ENCODE peak calls at places on chromosomes 3 and 15, in four cellular contexts. One of them, this sample, is unnamed.

GRCh38 chr15:75725719-75726607 is 13.3 kb upstream of the CSPG4 start:
- DNase-seq in Caco-2: no peak
- DNase-seq in dorsolateral prefrontal cortex: peak
- DNase-seq in heart right ventricle: no peak
- DNase-seq in this sample: no peak

GRCh38 chr15:81809543-81809942 is 236.3 kb downstream of the MEX3B start:
- DNase-seq in Caco-2: peak
- DNase-seq in dorsolateral prefrontal cortex: no peak
- DNase-seq in heart right ventricle: peak
- DNase-seq in this sample: no peak

GRCh38 chr3:43629254-43629653 is 7.4 kb upstream of the ANO10 start:
- DNase-seq in Caco-2: no peak
- DNase-seq in dorsolateral prefrontal cortex: no peak
- DNase-seq in heart right ventricle: no peak
- DNase-seq in this sample: no peak

GRCh38 chr3:40187945-40188344 is 121.6 kb upstream of the EIF1B start:
- DNase-seq in Caco-2: no peak
- DNase-seq in dorsolateral prefrontal cortex: no peak
- DNase-seq in heart right ventricle: no peak
- DNase-seq in this sample: no peak

GRCh38 chr3:57079221-57079831 is 18.9 kb downstream of the SPATA12 start:
- DNase-seq in Caco-2: peak
- DNase-seq in dorsolateral prefrontal cortex: no peak
- DNase-seq in heart right ventricle: peak
- DNase-seq in this sample: peak

GRCh38 chr3:99066863-99067262 is 165.4 kb upstream of the DCBLD2 start:
- DNase-seq in Caco-2: no peak
- DNase-seq in dorsolateral prefrontal cortex: no peak
- DNase-seq in heart right ventricle: no peak
- DNase-seq in this sample: no peak

GRCh38 chr15:93200448-93201226 is 111.6 kb upstream of the RGMA start:
- DNase-seq in Caco-2: peak
- DNase-seq in dorsolateral prefrontal cortex: no peak
- DNase-seq in heart right ventricle: no peak
- DNase-seq in this sample: no peak

GRCh38 chr3:160340351-160340750 is 58.7 kb downstream of the IFT80 start:
- DNase-seq in Caco-2: no peak
- DNase-seq in dorsolateral prefrontal cortex: no peak
- DNase-seq in heart right ventricle: no peak
- DNase-seq in this sample: no peak

GRCh38 chr3:11300970-11301369 is 28.8 kb downstream of the ATG7 start:
- DNase-seq in Caco-2: no peak
- DNase-seq in dorsolateral prefrontal cortex: no peak
- DNase-seq in heart right ventricle: no peak
- DNase-seq in this sample: no peak

GRCh38 chr3:30511524-30512278 is 94.7 kb upstream of the TGFBR2 start:
- DNase-seq in Caco-2: peak
- DNase-seq in dorsolateral prefrontal cortex: no peak
- DNase-seq in heart right ventricle: no peak
- DNase-seq in this sample: no peak

GRCh38 chr3:111690242-111690641 is 95.1 kb upstream of the ZBED2 start:
- DNase-seq in Caco-2: no peak
- DNase-seq in dorsolateral prefrontal cortex: no peak
- DNase-seq in heart right ventricle: no peak
- DNase-seq in this sample: no peak

GRCh38 chr3:197393711-197394110 is 95.3 kb upstream of the DLG1 start:
- DNase-seq in Caco-2: no peak
- DNase-seq in dorsolateral prefrontal cortex: no peak
- DNase-seq in heart right ventricle: no peak
- DNase-seq in this sample: no peak

GRCh38 chr3:35322070-35322469 is 317.3 kb upstream of the ARPP21 start:
- DNase-seq in Caco-2: no peak
- DNase-seq in dorsolateral prefrontal cortex: no peak
- DNase-seq in heart right ventricle: no peak
- DNase-seq in this sample: no peak

GRCh38 chr3:30980993-30981392 is 86.5 kb upstream of the GADL1 start:
- DNase-seq in Caco-2: no peak
- DNase-seq in dorsolateral prefrontal cortex: no peak
- DNase-seq in heart right ventricle: no peak
- DNase-seq in this sample: no peak

GRCh38 chr3:134371542-134372324 is 2.5 kb downstream of the AMOTL2 start:
- DNase-seq in Caco-2: peak
- DNase-seq in dorsolateral prefrontal cortex: no peak
- DNase-seq in heart right ventricle: no peak
- DNase-seq in this sample: no peak
- TF ChIP-seq CTCF in Caco-2: no peak
- TF ChIP-seq CTCF in dorsolateral prefrontal cortex: no peak
- TF ChIP-seq CTCF in heart right ventricle: peak
- TF ChIP-seq CTCF in this sample: no peak

GRCh38 chr3:126703512-126704493 is at the start of gene CHCHD6:
- DNase-seq in Caco-2: peak
- DNase-seq in dorsolateral prefrontal cortex: peak
- DNase-seq in heart right ventricle: peak
- DNase-seq in this sample: peak
- TF ChIP-seq CTCF in Caco-2: peak
- TF ChIP-seq CTCF in dorsolateral prefrontal cortex: no peak
- TF ChIP-seq CTCF in heart right ventricle: peak
- TF ChIP-seq CTCF in this sample: peak

DNA sequence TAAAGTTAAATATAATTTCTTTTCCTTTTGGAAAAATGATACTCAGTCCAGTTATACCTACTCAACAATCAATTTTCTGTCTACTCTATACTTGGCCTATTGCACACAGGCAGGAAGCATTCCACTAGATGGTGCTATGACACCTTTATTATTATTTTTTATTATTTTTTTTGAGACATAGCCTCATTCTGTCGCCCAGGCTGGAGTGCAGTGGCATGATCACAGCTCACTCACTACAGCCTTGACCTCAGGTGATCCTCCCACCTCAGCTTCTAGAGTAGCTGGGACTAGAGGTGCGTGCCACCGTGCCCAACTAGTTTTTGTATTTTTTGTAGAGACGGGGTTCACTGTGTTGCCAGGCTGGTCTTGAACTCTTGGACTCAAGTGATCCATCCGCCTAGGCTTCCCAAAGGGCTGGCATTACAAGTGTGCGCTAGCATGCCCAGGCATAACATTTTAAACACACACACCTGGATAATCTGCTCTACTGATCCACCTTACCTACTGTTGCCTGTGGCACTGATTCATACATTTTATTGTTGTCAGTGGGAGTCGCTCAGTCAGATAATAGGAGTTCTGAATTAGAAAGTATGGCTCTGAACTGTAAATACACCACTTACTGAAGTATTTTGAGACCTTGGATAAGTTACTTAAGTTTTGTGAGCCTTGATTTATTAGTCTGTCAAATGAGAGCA is 56.2 kb downstream of the EIF3J start:
- DNase-seq in Caco-2: no peak
- DNase-seq in dorsolateral prefrontal cortex: no peak
- DNase-seq in heart right ventricle: no peak
- DNase-seq in this sample: no peak
- TF ChIP-seq CTCF in Caco-2: no peak
- TF ChIP-seq CTCF in dorsolateral prefrontal cortex: no peak
- TF ChIP-seq CTCF in heart right ventricle: peak
- TF ChIP-seq CTCF in this sample: peak

DNA sequence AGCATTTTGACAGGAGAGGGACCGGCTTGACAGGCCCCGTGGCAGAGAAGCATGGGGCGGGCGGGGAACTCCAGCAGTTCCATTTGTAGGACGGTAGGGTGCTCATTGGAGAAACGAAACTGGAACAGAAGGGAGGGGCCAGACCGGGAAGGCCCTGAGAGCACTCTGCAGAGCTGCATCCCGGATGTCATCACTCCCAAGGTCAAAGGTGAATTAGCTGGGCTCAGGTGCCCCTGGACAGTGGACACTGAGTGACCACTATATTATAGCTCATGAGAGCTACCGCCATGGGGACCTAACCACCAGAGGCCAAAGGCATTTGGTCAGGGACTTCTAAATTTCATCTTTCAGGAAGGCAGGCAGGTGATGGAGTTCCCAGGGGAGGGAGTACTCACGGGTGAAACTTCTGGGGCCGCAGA is 7.3 kb downstream of the CSRNP1 start:
- DNase-seq in Caco-2: no peak
- DNase-seq in dorsolateral prefrontal cortex: no peak
- DNase-seq in heart right ventricle: peak
- DNase-seq in this sample: no peak
- TF ChIP-seq CTCF in Caco-2: no peak
- TF ChIP-seq CTCF in dorsolateral prefrontal cortex: peak
- TF ChIP-seq CTCF in heart right ventricle: peak
- TF ChIP-seq CTCF in this sample: no peak

GRCh38 chr3:134630506-134630905 is 20.3 kb downstream of the KY start:
- DNase-seq in Caco-2: peak
- DNase-seq in dorsolateral prefrontal cortex: no peak
- DNase-seq in heart right ventricle: no peak
- DNase-seq in this sample: peak
- TF ChIP-seq CTCF in Caco-2: peak
- TF ChIP-seq CTCF in dorsolateral prefrontal cortex: no peak
- TF ChIP-seq CTCF in heart right ventricle: no peak
- TF ChIP-seq CTCF in this sample: peak

GRCh38 chr3:182947892-182948291 is 32.4 kb downstream of the DCUN1D1 start:
- DNase-seq in Caco-2: peak
- DNase-seq in dorsolateral prefrontal cortex: no peak
- DNase-seq in heart right ventricle: no peak
- DNase-seq in this sample: no peak
- TF ChIP-seq CTCF in Caco-2: peak
- TF ChIP-seq CTCF in dorsolateral prefrontal cortex: no peak
- TF ChIP-seq CTCF in heart right ventricle: no peak
- TF ChIP-seq CTCF in this sample: no peak

GRCh38 chr15:99446565-99447496 is 119.0 kb upstream of the MEF2A start:
- DNase-seq in Caco-2: no peak
- DNase-seq in dorsolateral prefrontal cortex: no peak
- DNase-seq in heart right ventricle: peak
- DNase-seq in this sample: no peak

GRCh38 chr15:99447497-99448371 is 118.0 kb upstream of the MEF2A start:
- DNase-seq in Caco-2: no peak
- DNase-seq in dorsolateral prefrontal cortex: no peak
- DNase-seq in heart right ventricle: peak
- DNase-seq in this sample: no peak

GRCh38 chr15:99443768-99444446 is 121.9 kb upstream of the MEF2A start:
- DNase-seq in Caco-2: no peak
- DNase-seq in dorsolateral prefrontal cortex: peak
- DNase-seq in heart right ventricle: peak
- DNase-seq in this sample: no peak

GRCh38 chr15:99443056-99443756 is 122.6 kb upstream of the MEF2A start:
- DNase-seq in Caco-2: no peak
- DNase-seq in dorsolateral prefrontal cortex: peak
- DNase-seq in heart right ventricle: no peak
- DNase-seq in this sample: no peak

GRCh38 chr15:99445272-99445850 is 120.4 kb upstream of the MEF2A start:
- DNase-seq in Caco-2: no peak
- DNase-seq in dorsolateral prefrontal cortex: no peak
- DNase-seq in heart right ventricle: no peak
- DNase-seq in this sample: no peak
- TF ChIP-seq CTCF in Caco-2: no peak
- TF ChIP-seq CTCF in dorsolateral prefrontal cortex: no peak
- TF ChIP-seq CTCF in heart right ventricle: no peak
- TF ChIP-seq CTCF in this sample: no peak

DNA sequence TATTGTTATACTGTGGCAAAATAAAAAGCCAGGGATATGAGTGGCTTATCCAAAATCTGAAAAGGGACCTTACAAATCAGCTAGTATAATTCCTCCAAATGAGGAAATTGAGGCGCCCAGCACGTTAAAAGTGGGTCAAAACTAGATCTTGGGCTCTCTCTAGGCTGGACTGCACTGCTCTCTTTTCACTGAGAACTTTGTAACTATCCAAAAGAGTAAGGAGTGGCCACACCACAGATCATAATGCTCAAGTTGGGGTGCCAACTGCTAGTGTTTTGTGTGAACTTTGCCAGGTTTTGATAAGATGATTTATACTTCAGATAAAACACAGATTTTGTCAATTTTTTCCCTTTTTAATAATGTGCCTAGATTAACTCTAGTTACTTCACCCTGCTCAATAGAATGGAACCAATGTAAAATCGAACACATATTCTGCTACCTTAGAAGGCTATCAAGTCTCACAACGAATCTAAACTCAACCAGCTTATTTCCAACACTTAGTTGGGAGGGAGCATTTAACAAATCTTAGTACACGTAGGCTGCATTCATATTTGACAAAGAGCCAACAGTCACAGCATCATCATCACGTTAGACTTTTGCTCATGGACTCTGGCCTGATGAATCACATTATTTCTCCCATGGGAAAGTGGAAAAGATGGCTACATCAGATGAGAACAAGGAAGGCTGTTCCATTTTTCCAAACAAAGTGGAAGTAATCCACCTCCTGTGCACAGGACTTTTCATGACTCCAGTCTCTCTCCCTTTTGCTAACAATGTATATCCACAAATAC is 64.4 kb downstream of the ABI3BP start:
- DNase-seq in Caco-2: no peak
- DNase-seq in dorsolateral prefrontal cortex: no peak
- DNase-seq in heart right ventricle: peak
- DNase-seq in this sample: no peak
- TF ChIP-seq CTCF in Caco-2: no peak
- TF ChIP-seq CTCF in dorsolateral prefrontal cortex: no peak
- TF ChIP-seq CTCF in heart right ventricle: no peak
- TF ChIP-seq CTCF in this sample: no peak

GRCh38 chr3:54038391-54038790 is 84.0 kb upstream of the CACNA2D3 start:
- DNase-seq in Caco-2: no peak
- DNase-seq in dorsolateral prefrontal cortex: no peak
- DNase-seq in heart right ventricle: no peak
- DNase-seq in this sample: no peak

GRCh38 chr3:54028372-54028771 is 94.0 kb upstream of the CACNA2D3 start:
- DNase-seq in Caco-2: no peak
- DNase-seq in dorsolateral prefrontal cortex: no peak
- DNase-seq in heart right ventricle: no peak
- DNase-seq in this sample: no peak

GRCh38 chr3:54034971-54035370 is 87.4 kb upstream of the CACNA2D3 start:
- DNase-seq in Caco-2: no peak
- DNase-seq in dorsolateral prefrontal cortex: peak
- DNase-seq in heart right ventricle: no peak
- DNase-seq in this sample: no peak

GRCh38 chr3:54033761-54034160 is 88.6 kb upstream of the CACNA2D3 start:
- DNase-seq in Caco-2: no peak
- DNase-seq in dorsolateral prefrontal cortex: peak
- DNase-seq in heart right ventricle: peak
- DNase-seq in this sample: no peak

GRCh38 chr3:54032598-54032997 is 89.8 kb upstream of the CACNA2D3 start:
- DNase-seq in Caco-2: no peak
- DNase-seq in dorsolateral prefrontal cortex: no peak
- DNase-seq in heart right ventricle: no peak
- DNase-seq in this sample: no peak
- TF ChIP-seq CTCF in Caco-2: no peak
- TF ChIP-seq CTCF in dorsolateral prefrontal cortex: no peak
- TF ChIP-seq CTCF in heart right ventricle: no peak
- TF ChIP-seq CTCF in this sample: no peak

GRCh38 chr15:94230886-94231727 is at the start of gene MCTP2:
- DNase-seq in Caco-2: peak
- DNase-seq in dorsolateral prefrontal cortex: peak
- DNase-seq in heart right ventricle: peak
- DNase-seq in this sample: peak
- TF ChIP-seq CTCF in Caco-2: peak
- TF ChIP-seq CTCF in dorsolateral prefrontal cortex: no peak
- TF ChIP-seq CTCF in heart right ventricle: no peak
- TF ChIP-seq CTCF in this sample: peak